ENCODE peak calls at places on chromosome 12, in five cellular contexts. H is osteocyte, X is BE2C, B is fibroblast of the aortic adventitia, Z is AG09309. V is an unnamed sample.

GRCh38 chr12:89247541-89247942 is 104.8 kb downstream of the DUSP6 start:
- DNase-seq in H (no peak), X (no peak), B (no peak), Z (no peak), V (no peak)

GRCh38 chr12:121036810-121037326 is 2.2 kb downstream of the OASL start:
- DNase-seq in H (no peak), X (no peak), B (peak; percentile 43), Z (peak; percentile 57), V (peak; percentile 59)

GRCh38 chr12:108516511-108517275 is 1.6 kb downstream of the FICD start:
- DNase-seq in H (peak; percentile 64), X (no peak), B (no peak), Z (no peak), V (no peak)

GRCh38 chr12:27549231-27549800 is 25.3 kb downstream of the PPFIBP1 start:
- DNase-seq in H (no peak), X (no peak), B (peak; percentile 87), Z (no peak), V (no peak)

GRCh38 chr12:107369679-107370078 is 276.3 kb upstream of the CRY1 start:
- DNase-seq in H (no peak), X (no peak), B (no peak), Z (no peak), V (no peak)

GRCh38 chr12:89236748-89237428 is 115.4 kb downstream of the DUSP6 start:
- DNase-seq in H (no peak), X (no peak), B (no peak), Z (no peak), V (no peak)

GRCh38 chr12:54388214-54389138 is 3.9 kb upstream of the ZNF385A start:
- DNase-seq in H (no peak), X (no peak), B (no peak), Z (no peak), V (no peak)

GRCh38 chr12:42474391-42474790 is 115.2 kb downstream of the PRICKLE1 start:
- DNase-seq in H (no peak), X (no peak), B (peak; percentile 52), Z (no peak), V (no peak)

GRCh38 chr12:19970826-19971225 is 397.5 kb upstream of the PDE3A start:
- DNase-seq in H (no peak), X (no peak), B (no peak), Z (no peak), V (no peak)

GRCh38 chr12:40903040-40903439 is 210.8 kb downstream of the CNTN1 start:
- DNase-seq in H (no peak), X (no peak), B (no peak), Z (no peak), V (no peak)

GRCh38 chr12:127829974-127830543 is 436.9 kb upstream of the TMEM132C start:
- DNase-seq in H (no peak), X (no peak), B (no peak), Z (no peak), V (no peak)

GRCh38 chr12:100672075-100672592 is 98.7 kb downstream of the GAS2L3 start:
- DNase-seq in H (no peak), X (peak; percentile 74), B (no peak), Z (no peak), V (no peak)
- TF ChIP-seq CTCF in H (peak; percentile 49), X (peak; percentile 78), B (peak; percentile 50), Z (peak; percentile 65), V (peak; percentile 85)

DNA sequence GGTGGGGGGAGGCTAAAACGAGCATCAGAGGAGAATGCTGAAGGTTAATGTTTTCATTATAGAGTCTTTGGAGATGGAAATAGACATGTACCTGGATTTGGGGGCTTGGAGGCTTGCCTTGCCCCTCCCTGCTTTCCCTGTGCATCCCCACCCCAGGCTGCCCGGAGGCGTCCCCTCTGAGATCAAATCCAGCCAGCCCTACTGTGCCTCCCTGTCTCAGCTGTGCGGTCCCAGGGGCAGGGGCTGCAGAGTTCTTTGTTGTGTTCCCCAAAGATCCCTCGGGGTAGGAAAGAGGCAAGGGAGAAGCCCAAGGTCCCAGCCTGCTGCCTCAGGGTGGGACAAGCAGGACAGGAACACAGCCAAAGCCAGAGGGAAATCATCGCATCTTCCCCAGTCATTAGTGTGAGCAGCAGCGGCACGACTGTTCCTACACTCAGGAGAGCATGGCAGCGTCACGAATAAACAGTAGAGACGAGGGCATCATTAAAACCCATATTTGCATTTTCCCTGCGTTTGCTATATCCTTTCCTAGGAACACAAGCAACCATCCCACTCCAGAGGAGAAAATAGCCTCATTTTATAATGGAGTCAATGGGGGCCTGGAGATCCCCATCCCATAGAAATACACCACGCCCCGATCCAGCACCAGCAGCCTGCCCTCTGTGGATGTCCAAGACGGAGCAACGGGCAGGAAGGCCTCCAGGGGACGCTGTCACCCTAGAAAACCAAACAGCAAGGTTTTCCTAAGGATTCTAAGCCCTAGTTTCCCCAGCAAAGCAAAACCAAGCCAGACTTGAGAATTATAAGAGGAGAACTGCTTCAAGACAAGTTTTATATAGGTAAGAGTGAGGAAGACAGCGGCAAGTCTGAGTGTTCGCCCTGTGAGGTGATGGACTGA is 32.4 kb downstream of the ANO2 start:
- DNase-seq in H (peak; percentile 80), X (no peak), B (no peak), Z (no peak), V (no peak)
- TF ChIP-seq CTCF in H (peak; percentile 37), X (peak; percentile 46), B (no peak), Z (peak; percentile 35), V (no peak)

DNA sequence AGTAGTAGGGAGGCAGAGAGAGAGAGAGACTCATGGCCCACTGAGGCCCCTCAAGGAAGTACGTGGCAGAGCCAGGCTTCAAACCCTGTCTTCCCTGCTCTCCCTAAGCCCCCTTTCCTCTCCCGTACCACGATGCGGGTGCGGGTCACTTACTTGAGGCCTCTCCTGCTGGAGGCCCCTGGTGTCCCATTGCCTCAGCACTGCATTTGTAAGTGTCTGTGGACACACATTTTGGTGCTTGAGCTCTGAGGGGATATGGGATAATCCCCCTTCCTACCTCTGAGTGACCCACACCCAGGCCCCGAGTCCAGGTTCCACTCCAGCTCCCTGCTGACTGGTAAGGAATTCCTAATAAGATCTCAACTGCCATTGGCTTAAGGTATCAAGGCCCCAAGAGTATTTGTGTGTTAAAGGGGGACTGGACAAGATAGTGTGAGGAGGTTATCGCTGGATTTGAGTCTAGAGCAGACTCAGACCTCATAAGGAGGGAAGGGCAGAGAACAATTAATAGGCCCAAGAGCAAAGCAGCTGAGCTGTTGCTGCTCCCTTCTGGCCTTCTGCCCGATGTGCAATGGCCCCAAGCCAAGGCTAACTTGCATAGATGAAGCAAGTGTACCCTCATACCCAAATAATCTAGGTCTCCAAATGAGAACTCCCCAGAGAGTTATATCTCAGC is 71.9 kb downstream of the CRACR2A start:
- DNase-seq in H (peak; percentile 71), X (no peak), B (peak; percentile 33), Z (no peak), V (no peak)
- TF ChIP-seq CTCF in H (no peak), X (no peak), B (no peak), Z (peak; percentile 15), V (no peak)

GRCh38 chr12:46370380-46370734 is 2.2 kb downstream of the SLC38A2 start:
- DNase-seq in H (no peak), X (no peak), B (peak; percentile 54), Z (no peak), V (no peak)

GRCh38 chr12:46372131-46372851 is at the start of gene SLC38A2:
- DNase-seq in H (peak; percentile 99), X (peak; percentile 98), B (peak; percentile 92), Z (peak; percentile 70), V (peak; percentile 95)

GRCh38 chr12:46369474-46370379 is 2.8 kb downstream of the SLC38A2 start:
- DNase-seq in H (no peak), X (no peak), B (peak; percentile 57), Z (no peak), V (no peak)

GRCh38 chr12:46371718-46372130 is 849 bp downstream of the SLC38A2 start:
- DNase-seq in H (peak; percentile 87), X (peak; percentile 68), B (peak; percentile 67), Z (no peak), V (peak; percentile 61)

GRCh38 chr12:46370792-46371717 is 1.5 kb downstream of the SLC38A2 start:
- DNase-seq in H (peak; percentile 96), X (peak; percentile 96), B (peak; percentile 80), Z (no peak), V (peak; percentile 86)
- TF ChIP-seq CTCF in H (no peak), X (no peak), B (no peak), Z (no peak), V (no peak)

GRCh38 chr12:613996-614726 is 49.1 kb downstream of the NINJ2 start:
- DNase-seq in H (no peak), X (peak; percentile 50), B (peak; percentile 14), Z (no peak), V (no peak)
- TF ChIP-seq CTCF in H (peak; percentile 67), X (peak; percentile 40), B (no peak), Z (peak; percentile 23), V (peak; percentile 43)

GRCh38 chr12:57214398-57214781 is 2.2 kb upstream of the NXPH4 start:
- DNase-seq in H (peak; percentile 89), X (peak; percentile 77), B (peak; percentile 57), Z (no peak), V (no peak)
- TF ChIP-seq CTCF in H (peak; percentile 80), X (peak; percentile 84), B (peak; percentile 73), Z (peak; percentile 75), V (peak; percentile 70)

DNA sequence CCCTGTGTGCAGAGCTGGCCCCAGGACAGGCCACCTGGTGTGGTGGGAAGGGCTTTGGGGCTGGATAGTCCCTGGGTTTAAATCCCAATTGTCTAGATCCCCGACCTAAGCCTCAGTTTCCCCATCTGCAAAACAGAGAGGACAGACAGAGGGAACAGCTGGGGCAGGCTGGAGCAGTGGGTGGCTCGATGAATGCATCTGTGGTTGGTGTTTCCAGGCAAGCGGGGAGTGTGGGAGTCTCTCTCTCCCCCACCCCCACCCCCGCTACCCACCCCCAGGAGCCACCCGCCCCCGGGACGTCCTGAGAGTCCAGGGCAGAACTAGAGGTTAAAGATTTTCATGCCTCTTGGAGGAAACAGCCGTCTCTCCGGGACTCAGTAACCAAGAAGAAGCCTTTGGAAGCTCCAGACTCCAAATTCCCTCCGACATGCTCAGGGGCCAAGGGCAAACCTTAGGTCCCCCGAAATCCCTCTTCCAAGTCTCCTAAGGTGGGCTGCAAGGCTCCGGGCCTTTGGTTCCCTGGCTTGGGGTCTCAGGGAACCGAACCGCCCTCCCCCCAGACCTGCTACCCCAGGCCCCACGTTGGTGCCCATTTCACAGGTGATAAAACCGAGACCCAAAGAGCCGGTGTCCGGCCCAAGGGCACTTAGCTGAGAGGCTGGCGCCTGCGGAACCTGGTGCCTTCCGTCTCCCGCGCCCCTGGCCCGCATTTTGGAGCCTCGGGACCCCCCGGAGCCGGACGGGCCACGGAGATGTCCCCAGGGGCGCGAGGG is 478 bp downstream of the TRPV4 start:
- DNase-seq in H (no peak), X (no peak), B (peak; percentile 7), Z (no peak), V (no peak)
- TF ChIP-seq CTCF in H (no peak), X (no peak), B (no peak), Z (no peak), V (no peak)

GRCh38 chr12:113818833-113819232 is 147.3 kb downstream of the RBM19 start:
- DNase-seq in H (no peak), X (peak; percentile 46), B (no peak), Z (no peak), V (no peak)
- TF ChIP-seq CTCF in H (peak; percentile 43), X (peak; percentile 58), B (peak; percentile 45), Z (peak; percentile 44), V (no peak)

GRCh38 chr12:103810108-103810507 is 30.9 kb downstream of the NT5DC3 start:
- DNase-seq in H (no peak), X (no peak), B (no peak), Z (no peak), V (no peak)
- TF ChIP-seq CTCF in H (no peak), X (no peak), B (no peak), Z (no peak), V (no peak)